ENCODE peak calls at places on chromosomes 11 and 22, in five cellular contexts. Q is heart right ventricle; U is CD8-positive, alpha-beta T cell; Y is kidney; L is SJSA1. M is an unnamed sample.

GRCh38 chr22:39839198-39839597 is 54.4 kb downstream of the ENTHD1 start:
- DNase-seq in Y (no peak), U (no peak), Q (no peak), L (no peak), M (no peak)

GRCh38 chr11:126636911-126637799 is 281.7 kb downstream of the ST3GAL4 start:
- DNase-seq in Y (no peak), L (peak; percentile 51), U (no peak), Q (no peak), M (no peak)

GRCh38 chr11:72430743-72431570 is 3.4 kb downstream of the CLPB start:
- DNase-seq in L (no peak), Q (no peak), Y (peak; percentile 76), U (peak; percentile 29), M (peak; percentile 68)

GRCh38 chr11:61537326-61537725 is 28.8 kb downstream of the LRRC10B start:
- DNase-seq in Q (no peak), L (no peak), Y (no peak), U (no peak), M (no peak)

GRCh38 chr11:118074785-118075184 is 2.1 kb upstream of the TMPRSS4 start:
- DNase-seq in Y (peak; percentile 84), Q (no peak), L (no peak), U (no peak), M (no peak)

GRCh38 chr11:120294096-120294495 is 31.0 kb upstream of the TLCD5 start:
- DNase-seq in L (no peak), U (no peak), Q (no peak), Y (no peak), M (no peak)

GRCh38 chr22:36901411-36902142 is 11.9 kb upstream of the CSF2RB start:
- DNase-seq in U (no peak), Y (no peak), L (no peak), Q (no peak), M (no peak)

GRCh38 chr11:87463486-87464102 is 425.9 kb downstream of the TMEM135 start:
- DNase-seq in Y (no peak), L (no peak), Q (no peak), U (no peak), M (no peak)

GRCh38 chr11:28257761-28258160 is 149.6 kb downstream of the METTL15 start:
- DNase-seq in Y (no peak), U (no peak), Q (no peak), L (no peak), M (no peak)

GRCh38 chr11:63639195-63639832 is 25.1 kb upstream of the PLAAT3 start:
- DNase-seq in L (no peak), Y (no peak), Q (no peak), U (no peak), M (no peak)

GRCh38 chr11:129376658-129377341 is 1.2 kb downstream of the BARX2 start:
- DNase-seq in Y (no peak), Q (no peak), L (no peak), U (no peak), M (no peak)

GRCh38 chr11:102843474-102843873 is at the start of gene MMP3:
- DNase-seq in U (no peak), Y (no peak), Q (no peak), L (peak; percentile 39), M (no peak)

GRCh38 chr11:27423125-27423524 is 49.5 kb downstream of the LGR4 start:
- DNase-seq in Y (peak; percentile 76), L (no peak), U (no peak), Q (peak; percentile 9), M (no peak)

GRCh38 chr11:129375731-129376657 is at the start of gene BARX2:
- DNase-seq in Q (no peak), L (no peak), U (no peak), Y (peak; percentile 80), M (no peak)

GRCh38 chr11:58060535-58060934 is 29.8 kb downstream of the OR6Q1 start:
- DNase-seq in Y (no peak), U (no peak), Q (no peak), L (no peak), M (no peak)

GRCh38 chr11:102220728-102221467 is 96.4 kb upstream of the BIRC3 start:
- DNase-seq in U (no peak), L (no peak), Y (no peak), Q (no peak), M (no peak)

GRCh38 chr11:76844511-76844910 is 16.2 kb upstream of the ACER3 start:
- DNase-seq in U (no peak), Q (no peak), L (no peak), Y (no peak), M (no peak)

GRCh38 chr11:17013548-17014320 is 480 bp downstream of the PLEKHA7 start:
- DNase-seq in Y (peak; percentile 80), Q (no peak), L (no peak), U (peak; percentile 19), M (no peak)

GRCh38 chr11:14567064-14567651 is 47.0 kb upstream of the PSMA1 start:
- DNase-seq in U (no peak), Q (no peak), Y (no peak), L (no peak), M (no peak)

GRCh38 chr11:77093987-77094840 is 8.4 kb upstream of the OMP start:
- DNase-seq in Y (peak; percentile 28), Q (no peak), L (no peak), U (no peak), M (no peak)

GRCh38 chr22:25510926-25511325 is 53.5 kb upstream of the GRK3 start:
- DNase-seq in U (no peak), Q (no peak), L (no peak), Y (no peak), M (no peak)

GRCh38 chr11:110734790-110735189 is 22.6 kb upstream of the ARHGAP20 start:
- DNase-seq in L (no peak), U (no peak), Y (no peak), Q (no peak), M (no peak)

GRCh38 chr22:24380220-24381218 is 46.9 kb upstream of the ADORA2A start:
- DNase-seq in Q (no peak), U (no peak), L (no peak), Y (no peak), M (no peak)

GRCh38 chr11:63503492-63503891 is 2.4 kb upstream of the LGALS12 start:
- DNase-seq in U (no peak), L (no peak), Y (no peak), Q (peak; percentile 27), M (no peak)

GRCh38 chr11:2837096-2837601 is 48.4 kb downstream of the CDKN1C start:
- DNase-seq in Y (peak; percentile 93), Q (peak; percentile 83), L (peak; percentile 75), U (no peak), M (no peak)

GRCh38 chr11:31797227-31798056 is 13.7 kb downstream of the PAX6 start:
- DNase-seq in Q (no peak), Y (no peak), U (no peak), L (no peak), M (no peak)

GRCh38 chr22:30170126-30170525 is 76.4 kb downstream of the LIF start:
- DNase-seq in Y (no peak), L (no peak), U (no peak), Q (no peak), M (no peak)

GRCh38 chr11:67371549-67372231 is 1.7 kb downstream of the CLCF1 start:
- DNase-seq in Q (no peak), U (peak; percentile 43), Y (no peak), L (peak; percentile 82), M (no peak)

GRCh38 chr11:134045799-134046635 is 22.9 kb upstream of the JAM3 start:
- DNase-seq in Y (no peak), Q (no peak), L (no peak), U (peak; percentile 50), M (no peak)

GRCh38 chr11:898540-899190 is 11.9 kb downstream of the CHID1 start:
- DNase-seq in U (no peak), Y (no peak), Q (no peak), L (no peak), M (no peak)

DNA sequence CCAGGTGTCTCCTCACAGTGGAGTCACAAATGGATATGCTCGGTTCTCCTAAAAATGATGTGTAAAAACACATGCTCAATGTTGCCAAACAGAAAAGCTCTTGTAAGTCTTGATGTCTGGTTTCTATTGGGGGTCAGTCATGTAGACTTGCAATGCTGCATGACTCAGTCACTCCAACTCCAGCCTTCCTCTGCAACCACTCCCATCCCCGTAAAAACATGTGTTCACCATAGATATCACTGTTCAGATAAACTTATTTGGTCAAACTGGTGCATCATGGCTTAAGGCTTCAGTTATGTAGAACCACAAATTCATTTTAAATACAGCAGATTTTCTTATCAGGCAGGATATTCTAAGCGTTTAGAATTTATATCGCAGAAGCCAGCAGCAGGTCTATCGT is 298.4 kb upstream of the LUZP2 start:
- DNase-seq in U (no peak), Q (no peak), L (no peak), Y (no peak), M (no peak)
- H3K27ac ChIP-seq in U (no peak overlapping the region), Q (no peak overlapping the region), L (no peak overlapping the region), Y (no peak overlapping the region), M (no peak overlapping the region)

DNA sequence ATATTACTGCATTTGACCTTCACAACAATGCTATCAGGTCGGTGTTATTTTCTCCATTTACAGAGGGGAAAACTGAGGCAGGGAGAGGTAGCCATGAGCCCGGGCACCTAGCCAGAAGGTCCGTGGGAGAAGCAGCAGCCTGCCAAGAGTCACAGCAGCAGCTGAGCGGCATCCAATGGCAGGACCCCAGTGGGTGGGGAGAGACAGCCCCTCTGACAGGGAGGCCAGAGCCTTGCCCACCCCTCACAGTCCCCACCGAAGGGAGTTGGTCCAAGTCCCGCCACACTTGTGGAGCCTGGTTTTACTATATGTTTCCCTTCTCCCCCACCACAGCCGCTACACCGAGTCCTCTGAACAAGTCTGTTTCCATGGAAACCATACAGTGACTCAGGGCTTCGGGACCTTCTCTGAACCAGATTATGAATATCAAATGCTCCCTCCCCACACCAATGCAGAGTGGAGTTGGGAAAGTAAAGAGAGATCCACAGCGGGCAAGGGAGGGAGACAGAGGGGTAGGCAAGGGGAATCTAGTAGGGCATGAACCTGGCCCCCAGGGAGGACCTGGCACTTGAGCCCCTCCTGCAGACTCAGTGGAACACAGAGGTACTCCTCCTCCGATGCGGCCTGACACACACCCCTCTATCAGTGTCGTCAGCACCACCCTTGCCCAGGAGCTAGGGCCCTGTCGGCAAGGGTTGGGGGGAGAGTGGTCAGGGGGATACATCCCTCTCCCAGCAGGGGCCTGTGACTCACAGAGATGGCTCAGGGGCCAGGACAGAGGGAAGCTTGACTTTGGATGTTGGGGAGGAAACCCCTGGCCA is 2.5 kb downstream of the CHST1 start:
- DNase-seq in L (no peak), Y (peak; percentile 48), Q (no peak), U (no peak), M (peak; percentile 41)
- H3K4me3 ChIP-seq in L (no peak overlapping the region), Y (no peak overlapping the region), Q (peak overlapping the region; percentile 5), U (no peak overlapping the region), M (peak overlapping the region; percentile 70)

GRCh38 chr11:35142481-35143207 is 3.7 kb downstream of the CD44 start:
- DNase-seq in Q (no peak), L (peak; percentile 57), Y (no peak), U (peak; percentile 43), M (no peak)

GRCh38 chr11:35144811-35145210 is 5.8 kb downstream of the CD44 start:
- DNase-seq in Y (no peak), Q (no peak), U (no peak), L (no peak), M (no peak)

GRCh38 chr11:35144103-35144741 is 5.3 kb downstream of the CD44 start:
- DNase-seq in Q (no peak), L (peak; percentile 78), Y (no peak), U (peak; percentile 66), M (no peak)

GRCh38 chr11:35145249-35145648 is 6.3 kb downstream of the CD44 start:
- DNase-seq in L (peak; percentile 92), U (peak; percentile 42), Q (no peak), Y (no peak), M (no peak)

GRCh38 chr11:35143509-35144102 is 4.6 kb downstream of the CD44 start:
- DNase-seq in Y (no peak), U (no peak), L (no peak), Q (no peak), M (no peak)
- H3K27ac ChIP-seq in Y (peak overlapping the region; percentile 2), U (peak overlapping the region; percentile 54), L (peak overlapping the region; percentile 77), Q (no peak overlapping the region), M (no peak overlapping the region)

GRCh38 chr11:44680982-44681597 is 45.7 kb upstream of the TSPAN18 start:
- DNase-seq in L (no peak), Q (no peak), U (peak; percentile 11), Y (no peak), M (no peak)
- H3K4me3 ChIP-seq in L (no peak overlapping the region), Q (no peak overlapping the region), U (peak overlapping the region; percentile 25), Y (no peak overlapping the region), M (no peak overlapping the region)